ENCODE peak calls at places on chromosomes 4 and X, in four cellular contexts. I, C, D and X are unnamed samples.

GRCh38 chrX:107766470-107767140 is 9.0 kb downstream of the TSC22D3 start:
- DNase-seq in I (peak; percentile 46), C (peak; percentile 72), D (no peak), X (peak; percentile 65)

GRCh38 chr4:13988347-13989265 is 361.1 kb upstream of the BOD1L1 start:
- DNase-seq in I (no peak), C (no peak), D (peak; percentile 73), X (peak; percentile 6)

GRCh38 chr4:54041100-54041499 is 23.3 kb downstream of the CHIC2 start:
- DNase-seq in I (no peak), C (no peak), D (no peak), X (no peak)

GRCh38 chrX:66638591-66639500 is at the start of gene EDA2R:
- DNase-seq in I (peak; percentile 17), C (peak; percentile 83), D (no peak), X (peak; percentile 74)

GRCh38 chr4:11799182-11799581 is 370.5 kb upstream of the HS3ST1 start:
- DNase-seq in I (no peak), C (no peak), D (no peak), X (no peak)

GRCh38 chr4:151679247-151679646 is 81.6 kb downstream of the GATB start:
- DNase-seq in I (no peak), C (peak; percentile 71), D (no peak), X (no peak)

GRCh38 chr4:3796960-3797359 is 30.8 kb downstream of the ADRA2C start:
- DNase-seq in I (no peak), C (no peak), D (no peak), X (no peak)

GRCh38 chr4:16684083-16684482 is 214.4 kb downstream of the LDB2 start:
- DNase-seq in I (no peak), C (no peak), D (no peak), X (no peak)

GRCh38 chrX:137118536-137118935 is 84.7 kb upstream of the GPR101 start:
- DNase-seq in I (no peak), C (no peak), D (no peak), X (no peak)

GRCh38 chr4:5893013-5893580 is at the start of gene CRMP1:
- DNase-seq in I (peak; percentile 22), C (peak; percentile 94), D (no peak), X (no peak)

GRCh38 chr4:185774076-185774731 is 37.8 kb downstream of the SORBS2 start:
- DNase-seq in I (no peak), C (no peak), D (no peak), X (peak; percentile 32)

GRCh38 chrX:23373129-23373804 is 38.6 kb downstream of the PTCHD1 start:
- DNase-seq in I (no peak), C (no peak), D (no peak), X (peak; percentile 2)

GRCh38 chrX:49102221-49102620 is 21.3 kb downstream of the GPKOW start:
- DNase-seq in I (no peak), C (no peak), D (no peak), X (no peak)

GRCh38 chrX:118554511-118554910 is 58.9 kb downstream of the DOCK11 start:
- DNase-seq in I (no peak), C (no peak), D (no peak), X (no peak)

GRCh38 chr4:40858946-40859345 is 109.2 kb downstream of the NSUN7 start:
- DNase-seq in I (no peak), C (peak; percentile 27), D (no peak), X (no peak)

GRCh38 chr4:40196724-40197281 is at the start of gene RHOH:
- DNase-seq in I (no peak), C (peak; percentile 61), D (no peak), X (no peak)

GRCh38 chrX:11214346-11215190 is 78.6 kb upstream of the AMELX start:
- DNase-seq in I (no peak), C (no peak), D (no peak), X (no peak)

GRCh38 chrX:19912-20571 is 261.1 kb upstream of the PLCXD1 start:
- DNase-seq in I (no peak), C (peak; percentile 51), D (peak; percentile 58), X (peak; percentile 4)

GRCh38 chrX:118780915-118781314 is 42.7 kb upstream of the ZCCHC12 start:
- DNase-seq in I (no peak), C (no peak), D (no peak), X (no peak)

GRCh38 chr4:56197387-56197786 is 189.9 kb downstream of the AASDH start:
- DNase-seq in I (no peak), C (no peak), D (no peak), X (no peak)

GRCh38 chrX:119132961-119133360 is 5.3 kb upstream of the KIAA1210 start:
- DNase-seq in I (no peak), C (no peak), D (no peak), X (no peak)

GRCh38 chr4:137677851-137678250 is 145.6 kb upstream of the PCDH18 start:
- DNase-seq in I (no peak), C (no peak), D (no peak), X (no peak)

GRCh38 chr4:151417766-151418376 is 8.9 kb downstream of the FHIP1A start:
- DNase-seq in I (no peak), C (no peak), D (no peak), X (peak; percentile 38)

GRCh38 chr4:125283702-125284279 is 31.0 kb upstream of the FAT4 start:
- DNase-seq in I (no peak), C (no peak), D (no peak), X (no peak)

GRCh38 chrX:93673056-93673868 is at the start of gene NAP1L3:
- DNase-seq in I (peak; percentile 69), C (peak; percentile 95), D (peak; percentile 67), X (peak; percentile 60)

DNA sequence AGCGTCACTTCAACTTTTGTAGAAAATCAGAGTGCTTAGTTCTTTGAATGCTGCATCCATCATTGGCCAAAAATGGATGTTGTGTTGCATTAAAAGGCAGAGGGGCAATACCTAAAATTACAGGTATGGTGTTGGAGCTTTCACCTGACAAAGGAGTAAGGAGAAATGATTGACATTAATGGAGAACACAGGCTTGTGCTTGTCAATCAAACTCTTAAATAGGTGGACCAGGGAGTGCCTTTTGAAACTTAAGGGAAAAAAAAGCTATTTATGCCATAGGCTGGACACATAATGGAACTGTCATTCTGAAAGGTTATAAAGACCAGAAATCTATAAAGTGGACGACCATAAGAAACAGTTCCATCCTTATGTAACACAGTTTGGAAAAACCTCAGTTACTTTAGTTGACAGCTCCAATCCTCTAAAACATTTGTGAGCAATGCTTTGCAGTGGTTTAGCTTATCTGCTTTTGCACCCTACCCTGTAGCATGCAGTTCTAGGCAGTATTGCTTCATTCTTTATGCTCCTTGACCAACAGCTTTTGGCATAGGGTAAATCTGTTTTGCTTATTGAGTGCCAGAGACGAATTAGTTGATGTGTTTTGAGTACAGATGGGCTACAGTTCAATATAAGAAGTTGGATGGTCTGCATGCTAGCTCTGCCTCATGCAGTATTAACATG is 2.4 kb downstream of the HADH start:
- DNase-seq in I (no peak), C (no peak), D (no peak), X (no peak)
- H3K4me3 ChIP-seq in I (peak overlapping the region; percentile 92), C (peak overlapping the region; percentile 97), D (no peak overlapping the region), X (no peak overlapping the region)

GRCh38 chr4:985123-985830 is 1.6 kb upstream of the IDUA start:
- DNase-seq in I (peak; percentile 66), C (peak; percentile 92), D (no peak), X (peak; percentile 83)
- H3K4me3 ChIP-seq in I (peak overlapping the region; percentile 31), C (no peak overlapping the region), D (peak overlapping the region; percentile 35), X (no peak overlapping the region)

DNA sequence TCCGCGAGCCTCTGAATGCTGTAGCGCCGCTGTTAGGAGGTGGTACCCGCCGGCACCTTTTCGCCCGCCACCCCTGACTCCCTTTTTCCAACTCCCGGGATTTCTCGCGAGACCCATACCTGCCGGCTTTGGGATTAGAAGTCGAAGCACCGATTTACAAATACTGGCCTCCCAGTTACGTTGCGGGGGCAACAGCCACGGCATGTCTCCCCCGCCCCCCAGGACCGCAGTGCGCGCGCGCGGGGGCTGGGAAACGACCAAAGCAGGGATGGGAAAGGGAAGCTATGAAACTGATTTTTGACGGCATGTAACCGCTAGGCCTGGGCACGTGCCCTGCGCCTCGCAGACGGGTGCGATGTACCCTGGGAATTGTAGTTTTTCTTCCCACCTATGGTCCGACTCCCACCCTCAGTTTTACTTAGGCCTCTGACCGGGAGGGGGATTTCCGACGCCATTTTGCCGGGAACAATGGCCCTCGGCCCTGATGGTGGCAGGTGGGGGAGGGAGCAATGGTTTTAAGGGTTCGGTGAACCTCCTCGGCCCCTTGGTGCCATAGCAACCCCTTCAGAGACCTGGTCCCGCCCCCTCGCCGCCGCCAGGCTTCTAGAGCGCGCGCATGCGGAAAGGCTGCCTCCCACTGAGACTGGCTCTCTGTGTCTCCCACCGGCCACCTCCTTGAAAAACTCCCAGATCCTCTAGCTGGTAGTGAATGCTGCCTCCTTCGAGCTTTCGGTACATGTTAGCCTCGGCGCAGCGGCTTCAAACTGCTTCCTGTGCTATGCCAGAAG is 772 bp upstream of the WNK3 start:
- DNase-seq in I (peak; percentile 32), C (peak; percentile 92), D (peak; percentile 70), X (peak; percentile 64)
- H3K4me3 ChIP-seq in I (peak overlapping the region; percentile 61), C (peak overlapping the region; percentile 75), D (peak overlapping the region; percentile 53), X (peak overlapping the region; percentile 30)

GRCh38 chr4:154626793-154627484 is 14.5 kb upstream of the FGG start:
- DNase-seq in I (no peak), C (peak; percentile 93), D (peak; percentile 59), X (peak; percentile 81)
- H3K4me3 ChIP-seq in I (peak overlapping the region; percentile 38), C (peak overlapping the region; percentile 65), D (peak overlapping the region; percentile 36), X (peak overlapping the region; percentile 33)